ENCODE peak calls at places on chromosomes 11 and 22, in six cellular contexts. V, W, Y, S, U and P are unnamed samples.

GRCh38 chr22:17258015-17258827 is 39.0 kb upstream of the ADA2 start:
- DNase-seq in S (peak; percentile 47), W (peak; percentile 18), V (peak; percentile 64), U (no peak), Y (no peak), P (no peak)

GRCh38 chr11:123381149-123381548 is 48.9 kb upstream of the GRAMD1B start:
- DNase-seq in W (no peak), Y (no peak), U (no peak), V (no peak), S (no peak), P (no peak)

GRCh38 chr11:68581439-68581838 is 102.9 kb upstream of the GAL start:
- DNase-seq in Y (no peak), W (no peak), S (no peak), U (no peak), V (no peak), P (no peak)

GRCh38 chr22:46011627-46012181 is 34.7 kb upstream of the WNT7B start:
- DNase-seq in Y (no peak), V (no peak), W (no peak), U (no peak), S (no peak), P (no peak)

GRCh38 chr11:20474951-20475517 is 87.5 kb downstream of the PRMT3 start:
- DNase-seq in V (no peak), S (no peak), W (no peak), Y (no peak), U (no peak), P (no peak)

GRCh38 chr11:73198677-73199076 is 19.4 kb upstream of the P2RY2 start:
- DNase-seq in W (no peak), U (no peak), S (peak; percentile 23), Y (no peak), V (no peak), P (no peak)

GRCh38 chr11:92865352-92865751 is 104.1 kb upstream of the MTNR1B start:
- DNase-seq in Y (no peak), W (no peak), S (no peak), V (no peak), U (no peak), P (no peak)

GRCh38 chr11:119181677-119182412 is 3.4 kb upstream of the NHERF4 start:
- DNase-seq in Y (no peak), W (no peak), U (no peak), V (no peak), S (no peak), P (no peak)

GRCh38 chr22:40009231-40009769 is 14.5 kb downstream of the FAM83F start:
- DNase-seq in V (no peak), W (no peak), S (peak; percentile 16), U (no peak), Y (no peak), P (no peak)

GRCh38 chr11:113849713-113850112 is 25.7 kb downstream of the USP28 start:
- DNase-seq in Y (no peak), S (no peak), V (no peak), W (no peak), U (no peak), P (no peak)

GRCh38 chr11:8167796-8168195 is 1.0 kb downstream of the RIC3 start:
- DNase-seq in W (no peak), V (no peak), Y (no peak), S (peak; percentile 20), U (no peak), P (no peak)

GRCh38 chr11:19259487-19260345 is 19.0 kb upstream of the E2F8 start:
- DNase-seq in W (peak; percentile 69), S (peak; percentile 54), V (peak; percentile 73), Y (no peak), U (peak; percentile 20), P (peak; percentile 81)

GRCh38 chr22:46719921-46720320 is 18.1 kb downstream of the CERK start:
- DNase-seq in S (no peak), Y (no peak), U (no peak), V (no peak), W (no peak), P (no peak)

GRCh38 chr11:13606701-13607100 is 61.8 kb upstream of the FAR1 start:
- DNase-seq in V (no peak), U (no peak), Y (no peak), W (no peak), S (no peak), P (no peak)

GRCh38 chr22:20021196-20022181 is 579 bp downstream of the TANGO2 start:
- DNase-seq in Y (no peak), W (peak; percentile 79), U (no peak), V (peak; percentile 34), S (peak; percentile 21), P (no peak)

GRCh38 chr11:7576671-7577225 is 62.9 kb downstream of the PPFIBP2 start:
- DNase-seq in V (no peak), Y (no peak), U (no peak), W (peak; percentile 35), S (no peak), P (no peak)

GRCh38 chr11:44506375-44507016 is 59.0 kb upstream of the CD82 start:
- DNase-seq in U (no peak), Y (no peak), W (no peak), S (no peak), V (no peak), P (no peak)